ENCODE peak calls at places on chromosome 2, in ten cellular contexts. One of them, this sample, is unnamed.

GRCh38 chr2:109435066-109435690 is 178.6 kb downstream of the SEPTIN10 start:
- DNase-seq in non-pigmented ciliary epithelial cell: no peak
- DNase-seq in A172: no peak
- DNase-seq in mesothelial cell of epicardium: no peak
- DNase-seq in hepatocyte: no peak
- DNase-seq in suprapubic skin: peak; percentile 53
- DNase-seq in fibroblast of lung: no peak
- DNase-seq in AG09319: no peak
- DNase-seq in GM23248: no peak
- DNase-seq in tibial artery: peak; percentile 63
- DNase-seq in this sample: no peak

GRCh38 chr2:231575612-231576256 is 16.9 kb upstream of the TEX44 start:
- DNase-seq in non-pigmented ciliary epithelial cell: no peak
- DNase-seq in A172: no peak
- DNase-seq in mesothelial cell of epicardium: no peak
- DNase-seq in hepatocyte: no peak
- DNase-seq in suprapubic skin: no peak
- DNase-seq in fibroblast of lung: no peak
- DNase-seq in AG09319: no peak
- DNase-seq in GM23248: no peak
- DNase-seq in tibial artery: no peak
- DNase-seq in this sample: no peak

GRCh38 chr2:138829326-138829725 is 49.1 kb upstream of the NXPH2 start:
- DNase-seq in non-pigmented ciliary epithelial cell: no peak
- DNase-seq in A172: peak; percentile 46
- DNase-seq in mesothelial cell of epicardium: peak; percentile 27
- DNase-seq in hepatocyte: peak; percentile 73
- DNase-seq in suprapubic skin: no peak
- DNase-seq in fibroblast of lung: peak; percentile 30
- DNase-seq in AG09319: no peak
- DNase-seq in GM23248: no peak
- DNase-seq in tibial artery: no peak
- DNase-seq in this sample: peak; percentile 8

GRCh38 chr2:236440110-236440881 is 129.3 kb upstream of the ACKR3 start:
- DNase-seq in non-pigmented ciliary epithelial cell: no peak
- DNase-seq in A172: no peak
- DNase-seq in mesothelial cell of epicardium: no peak
- DNase-seq in hepatocyte: no peak
- DNase-seq in suprapubic skin: no peak
- DNase-seq in fibroblast of lung: no peak
- DNase-seq in AG09319: no peak
- DNase-seq in GM23248: no peak
- DNase-seq in tibial artery: no peak
- DNase-seq in this sample: no peak

GRCh38 chr2:200735061-200735460 is 76.6 kb upstream of the BZW1 start:
- DNase-seq in non-pigmented ciliary epithelial cell: no peak
- DNase-seq in A172: no peak
- DNase-seq in mesothelial cell of epicardium: no peak
- DNase-seq in hepatocyte: no peak
- DNase-seq in suprapubic skin: no peak
- DNase-seq in fibroblast of lung: no peak
- DNase-seq in AG09319: no peak
- DNase-seq in GM23248: peak; percentile 38
- DNase-seq in tibial artery: no peak
- DNase-seq in this sample: peak; percentile 56

GRCh38 chr2:159497857-159498256 is 118.5 kb downstream of the BAZ2B start:
- DNase-seq in non-pigmented ciliary epithelial cell: no peak
- DNase-seq in A172: peak; percentile 28
- DNase-seq in mesothelial cell of epicardium: no peak
- DNase-seq in hepatocyte: no peak
- DNase-seq in suprapubic skin: no peak
- DNase-seq in fibroblast of lung: no peak
- DNase-seq in AG09319: no peak
- DNase-seq in GM23248: peak; percentile 4
- DNase-seq in tibial artery: no peak
- DNase-seq in this sample: no peak

GRCh38 chr2:45691152-45691551 is 39.7 kb downstream of the PRKCE start:
- DNase-seq in non-pigmented ciliary epithelial cell: no peak
- DNase-seq in A172: peak; percentile 69
- DNase-seq in mesothelial cell of epicardium: no peak
- DNase-seq in hepatocyte: no peak
- DNase-seq in suprapubic skin: no peak
- DNase-seq in fibroblast of lung: no peak
- DNase-seq in AG09319: no peak
- DNase-seq in GM23248: no peak
- DNase-seq in tibial artery: no peak
- DNase-seq in this sample: no peak

GRCh38 chr2:166881177-166881576 is 7.1 kb upstream of the XIRP2 start:
- DNase-seq in non-pigmented ciliary epithelial cell: no peak
- DNase-seq in A172: no peak
- DNase-seq in mesothelial cell of epicardium: no peak
- DNase-seq in hepatocyte: no peak
- DNase-seq in suprapubic skin: no peak
- DNase-seq in fibroblast of lung: peak; percentile 42
- DNase-seq in AG09319: no peak
- DNase-seq in GM23248: no peak
- DNase-seq in tibial artery: no peak
- DNase-seq in this sample: no peak

GRCh38 chr2:85222792-85223191 is 89.6 kb downstream of the TCF7L1 start:
- DNase-seq in non-pigmented ciliary epithelial cell: no peak
- DNase-seq in A172: no peak
- DNase-seq in mesothelial cell of epicardium: no peak
- DNase-seq in hepatocyte: no peak
- DNase-seq in suprapubic skin: no peak
- DNase-seq in fibroblast of lung: peak; percentile 3
- DNase-seq in AG09319: no peak
- DNase-seq in GM23248: no peak
- DNase-seq in tibial artery: no peak
- DNase-seq in this sample: no peak

This sample was measured in EL.